ENCODE peak calls at places on chromosome 21, in five cellular contexts. W is amygdala, Q is T-cell, C is psoas muscle, Z is fibroblast of lung. M is an unnamed sample.

GRCh38 chr21:28783641-28784185 is 209.0 kb downstream of the LTN1 start:
- DNase-seq in W (no peak), Q (no peak), C (no peak), Z (no peak), M (no peak)

GRCh38 chr21:27953328-27954045 is 986.6 kb upstream of the ADAMTS5 start:
- DNase-seq in W (no peak), Q (no peak), C (no peak), Z (peak), M (no peak)

GRCh38 chr21:42653492-42654061 is at the start of gene PDE9A:
- DNase-seq in W (no peak), Q (no peak), C (peak), Z (no peak), M (no peak)

GRCh38 chr21:45105906-45106485 is 31.6 kb downstream of the ADARB1 start:
- DNase-seq in W (no peak), Q (no peak), C (no peak), Z (no peak), M (no peak)

GRCh38 chr21:37642493-37642892 is 273.8 kb downstream of the KCNJ6 start:
- DNase-seq in W (no peak), Q (peak), C (no peak), Z (no peak), M (no peak)

GRCh38 chr21:37075214-37075770 is 2.2 kb downstream of the TTC3 start:
- DNase-seq in W (no peak), Q (no peak), C (no peak), Z (no peak), M (no peak)

GRCh38 chr21:18772404-18772803 is 368.8 kb upstream of the TMPRSS15 start:
- DNase-seq in W (no peak), Q (no peak), C (no peak), Z (peak), M (no peak)

GRCh38 chr21:40667964-40668363 is 179.0 kb downstream of the DSCAM start:
- DNase-seq in W (no peak), Q (no peak), C (no peak), Z (peak), M (no peak)

GRCh38 chr21:40120944-40121575 is 253.8 kb downstream of the PCP4 start:
- DNase-seq in W (no peak), Q (no peak), C (no peak), Z (peak), M (no peak)

GRCh38 chr21:42336065-42336464 is 14.7 kb downstream of the TFF2 start:
- DNase-seq in W (no peak), Q (no peak), C (no peak), Z (peak), M (no peak)

GRCh38 chr21:17542371-17542992 is 29.6 kb downstream of the CXADR start:
- DNase-seq in W (no peak), Q (no peak), C (no peak), Z (peak), M (no peak)

GRCh38 chr21:33539612-33540011 is 2.3 kb downstream of the GART start:
- DNase-seq in W (no peak), Q (no peak), C (no peak), Z (peak), M (no peak)

GRCh38 chr21:36661511-36662309 is 37.2 kb upstream of the SIM2 start:
- DNase-seq in W (no peak), Q (no peak), C (no peak), Z (peak), M (no peak)

GRCh38 chr21:39048574-39048973 is 134.7 kb downstream of the PSMG1 start:
- DNase-seq in W (no peak), Q (no peak), C (no peak), Z (peak), M (no peak)